ENCODE peak calls at places on chromosomes 16 and 17, in eight cellular contexts. V is neural crest cell, L is GM23248, F is OCI-LY7, O is tibial nerve, U is T-helper 2 cell, W is heart right ventricle, N is AG09309. R is an unnamed sample.

GRCh38 chr17:82230627-82231311 is 1.9 kb downstream of the SLC16A3 start:
- DNase-seq in V (peak; percentile 57), L (peak; percentile 95), F (no peak), O (peak; percentile 71), U (no peak), W (peak; percentile 88), N (peak; percentile 56), R (peak; percentile 93)

GRCh38 chr17:55567240-55568216 is 56.3 kb upstream of the SMIM36 start:
- DNase-seq in V (no peak), L (no peak), F (no peak), O (peak; percentile 41), U (no peak), W (peak; percentile 29), N (no peak), R (no peak)

GRCh38 chr16:51592535-51592934 is 441.5 kb upstream of the SALL1 start:
- DNase-seq in V (no peak), L (no peak), F (no peak), O (no peak), U (no peak), W (no peak), N (no peak), R (no peak)

GRCh38 chr16:57032931-57033330 is 43.6 kb downstream of the NLRC5 start:
- DNase-seq in V (no peak), L (no peak), F (no peak), O (no peak), U (no peak), W (no peak), N (no peak), R (no peak)

GRCh38 chr16:2752850-2753522 is 548 bp downstream of the SRRM2 start:
- DNase-seq in V (peak; percentile 76), L (peak; percentile 90), F (peak; percentile 79), O (peak; percentile 67), U (no peak), W (peak; percentile 86), N (peak; percentile 24), R (peak; percentile 93)

GRCh38 chr16:16110111-16110490 is 113.2 kb downstream of the ABCC6 start:
- DNase-seq in V (no peak), L (no peak), F (no peak), O (no peak), U (no peak), W (no peak), N (no peak), R (no peak)

GRCh38 chr17:46115687-46116086 is 77.5 kb downstream of the KANSL1 start:
- DNase-seq in V (no peak), L (peak; percentile 18), F (no peak), O (no peak), U (no peak), W (peak; percentile 16), N (no peak), R (no peak)

GRCh38 chr16:53565300-53565699 is 62.3 kb upstream of the AKTIP start:
- DNase-seq in V (no peak), L (no peak), F (no peak), O (no peak), U (no peak), W (no peak), N (no peak), R (no peak)

GRCh38 chr16:47732806-47733150 is 271.6 kb downstream of the PHKB start:
- DNase-seq in V (no peak), L (peak; percentile 87), F (no peak), O (no peak), U (no peak), W (no peak), N (peak; percentile 54), R (no peak)

GRCh38 chr17:7173687-7174602 is 5.2 kb downstream of the ASGR1 start:
- DNase-seq in V (peak; percentile 35), L (peak; percentile 51), F (no peak), O (peak; percentile 52), U (no peak), W (peak; percentile 58), N (no peak), R (peak; percentile 90)

GRCh38 chr16:48101069-48101674 is 54.6 kb downstream of the ABCC12 start:
- DNase-seq in V (no peak), L (no peak), F (no peak), O (no peak), U (no peak), W (no peak), N (no peak), R (no peak)

GRCh38 chr16:79599837-79600635 is 501 bp downstream of the MAF start:
- DNase-seq in V (peak; percentile 49), L (peak; percentile 55), F (peak; percentile 31), O (no peak), U (peak; percentile 28), W (peak; percentile 42), N (no peak), R (peak; percentile 82)

GRCh38 chr17:58541249-58541648 is 26.8 kb upstream of the MTMR4 start:
- DNase-seq in V (no peak), L (peak; percentile 20), F (peak; percentile 56), O (no peak), U (no peak), W (no peak), N (no peak), R (no peak)

GRCh38 chr17:49445561-49445960 is 30.9 kb upstream of the PHB1 start:
- DNase-seq in V (no peak), L (no peak), F (no peak), O (no peak), U (no peak), W (no peak), N (no peak), R (no peak)

GRCh38 chr17:31926100-31926729 is 10.6 kb upstream of the SUZ12 start:
- DNase-seq in V (no peak), L (no peak), F (no peak), O (no peak), U (no peak), W (no peak), N (no peak), R (no peak)

GRCh38 chr16:79380990-79381389 is 219.5 kb downstream of the MAF start:
- DNase-seq in V (no peak), L (no peak), F (no peak), O (no peak), U (no peak), W (no peak), N (no peak), R (no peak)

GRCh38 chr16:69110406-69110805 is 5.0 kb downstream of the HAS3 start:
- DNase-seq in V (no peak), L (no peak), F (no peak), O (no peak), U (no peak), W (no peak), N (no peak), R (no peak)

GRCh38 chr16:1162701-1163566 is 10.0 kb downstream of the CACNA1H start:
- DNase-seq in V (no peak), L (no peak), F (no peak), O (no peak), U (no peak), W (no peak), N (no peak), R (no peak)

GRCh38 chr17:62713096-62713870 is 85.8 kb downstream of the MRC2 start:
- DNase-seq in V (peak; percentile 39), L (no peak), F (no peak), O (no peak), U (no peak), W (no peak), N (no peak), R (peak; percentile 55)

GRCh38 chr16:8346291-8346690 is 244.0 kb downstream of the TMEM114 start:
- DNase-seq in V (peak; percentile 12), L (peak; percentile 4), F (no peak), O (no peak), U (no peak), W (no peak), N (no peak), R (peak; percentile 63)

GRCh38 chr16:35447010-35447558 is 1987.7 kb downstream of the TP53TG3F start:
- DNase-seq in V (no peak), L (no peak), F (no peak), O (no peak), U (no peak), W (no peak), N (no peak), R (no peak)

GRCh38 chr16:61042736-61043135 is 993.5 kb downstream of the CDH8 start:
- DNase-seq in V (no peak), L (no peak), F (peak; percentile 7), O (no peak), U (no peak), W (no peak), N (no peak), R (peak; percentile 47)

GRCh38 chr16:89707695-89708094 is 6.2 kb upstream of the SPATA2L start:
- DNase-seq in V (no peak), L (no peak), F (no peak), O (no peak), U (no peak), W (no peak), N (no peak), R (no peak)

GRCh38 chr16:84932691-84933090 is 78.6 kb downstream of the ZDHHC7 start:
- DNase-seq in V (no peak), L (no peak), F (no peak), O (no peak), U (no peak), W (no peak), N (no peak), R (no peak)

GRCh38 chr16:8887952-8888560 is 5.9 kb downstream of the LITAFD start:
- DNase-seq in V (no peak), L (peak; percentile 93), F (no peak), O (peak; percentile 52), U (no peak), W (peak; percentile 71), N (no peak), R (no peak)

GRCh38 chr17:79795795-79796569 is 895 bp downstream of the CBX8 start:
- DNase-seq in V (no peak), L (no peak), F (peak; percentile 62), O (no peak), U (no peak), W (no peak), N (no peak), R (no peak)

GRCh38 chr16:72856797-72857196 is 191.1 kb downstream of the ZFHX3 start:
- DNase-seq in V (no peak), L (peak; percentile 38), F (no peak), O (no peak), U (no peak), W (no peak), N (no peak), R (no peak)

GRCh38 chr17:38451030-38451839 is 23.0 kb downstream of the ARHGAP23 start:
- DNase-seq in V (no peak), L (peak; percentile 71), F (no peak), O (no peak), U (no peak), W (peak; percentile 75), N (no peak), R (no peak)

R was measured in ecto neural progenitor cell.